ENCODE peak calls at places on chromosome 3, in ten cellular contexts. One of them, this sample, is unnamed.

GRCh38 chr3:39275963-39276593 is 3.8 kb downstream of the CX3CR1 start:
- DNase-seq in stimulated activated CD8-positive, alpha-beta memory T cell treated with anti-CD3 and anti-CD28 coated beads, Interleukin-4, amount 100 ng/mL, for 1 hour: no peak
- DNase-seq in nephron progenitor cell: no peak
- DNase-seq in amygdala: no peak
- DNase-seq in activated CD4-positive, alpha-beta T cell treated with anti-CD3 and anti-CD28 coated beads for 36 hours: no peak
- DNase-seq in amniotic stem cell: no peak
- DNase-seq in stimulated activated naive CD8-positive, alpha-beta T cell treated with anti-CD3 and anti-CD28 coated beads, Interleukin-15, Interleukin-2, amounts not matched to agents 100 U/mL and 50 U/mL, for 24 hours: no peak
- DNase-seq in activated naive CD8-positive, alpha-beta T cell treated with anti-CD3 and anti-CD28 coated beads, Interleukin-2, amount 50 U/mL, for 24 hours: no peak
- DNase-seq in NCI-H1092: no peak
- DNase-seq in AG08395: no peak
- DNase-seq in this sample: no peak

GRCh38 chr3:157914882-157915281 is 191.3 kb downstream of the SHOX2 start:
- DNase-seq in stimulated activated CD8-positive, alpha-beta memory T cell treated with anti-CD3 and anti-CD28 coated beads, Interleukin-4, amount 100 ng/mL, for 1 hour: no peak
- DNase-seq in nephron progenitor cell: no peak
- DNase-seq in amygdala: no peak
- DNase-seq in activated CD4-positive, alpha-beta T cell treated with anti-CD3 and anti-CD28 coated beads for 36 hours: no peak
- DNase-seq in amniotic stem cell: no peak
- DNase-seq in stimulated activated naive CD8-positive, alpha-beta T cell treated with anti-CD3 and anti-CD28 coated beads, Interleukin-15, Interleukin-2, amounts not matched to agents 100 U/mL and 50 U/mL, for 24 hours: no peak
- DNase-seq in activated naive CD8-positive, alpha-beta T cell treated with anti-CD3 and anti-CD28 coated beads, Interleukin-2, amount 50 U/mL, for 24 hours: no peak
- DNase-seq in NCI-H1092: no peak
- DNase-seq in AG08395: no peak
- DNase-seq in this sample: no peak

GRCh38 chr3:192727032-192727847 is at the start of gene FGF12:
- DNase-seq in stimulated activated CD8-positive, alpha-beta memory T cell treated with anti-CD3 and anti-CD28 coated beads, Interleukin-4, amount 100 ng/mL, for 1 hour: no peak
- DNase-seq in nephron progenitor cell: peak
- DNase-seq in amygdala: peak
- DNase-seq in activated CD4-positive, alpha-beta T cell treated with anti-CD3 and anti-CD28 coated beads for 36 hours: peak
- DNase-seq in amniotic stem cell: no peak
- DNase-seq in stimulated activated naive CD8-positive, alpha-beta T cell treated with anti-CD3 and anti-CD28 coated beads, Interleukin-15, Interleukin-2, amounts not matched to agents 100 U/mL and 50 U/mL, for 24 hours: peak
- DNase-seq in activated naive CD8-positive, alpha-beta T cell treated with anti-CD3 and anti-CD28 coated beads, Interleukin-2, amount 50 U/mL, for 24 hours: no peak
- DNase-seq in NCI-H1092: peak
- DNase-seq in AG08395: no peak
- DNase-seq in this sample: no peak

GRCh38 chr3:38458796-38459498 is 5.3 kb downstream of the ACVR2B start:
- DNase-seq in stimulated activated CD8-positive, alpha-beta memory T cell treated with anti-CD3 and anti-CD28 coated beads, Interleukin-4, amount 100 ng/mL, for 1 hour: no peak
- DNase-seq in nephron progenitor cell: no peak
- DNase-seq in amygdala: no peak
- DNase-seq in activated CD4-positive, alpha-beta T cell treated with anti-CD3 and anti-CD28 coated beads for 36 hours: no peak
- DNase-seq in amniotic stem cell: no peak
- DNase-seq in stimulated activated naive CD8-positive, alpha-beta T cell treated with anti-CD3 and anti-CD28 coated beads, Interleukin-15, Interleukin-2, amounts not matched to agents 100 U/mL and 50 U/mL, for 24 hours: no peak
- DNase-seq in activated naive CD8-positive, alpha-beta T cell treated with anti-CD3 and anti-CD28 coated beads, Interleukin-2, amount 50 U/mL, for 24 hours: no peak
- DNase-seq in NCI-H1092: no peak
- DNase-seq in AG08395: peak
- DNase-seq in this sample: no peak

GRCh38 chr3:135736740-135737139 is 228.8 kb upstream of the PPP2R3A start:
- DNase-seq in stimulated activated CD8-positive, alpha-beta memory T cell treated with anti-CD3 and anti-CD28 coated beads, Interleukin-4, amount 100 ng/mL, for 1 hour: no peak
- DNase-seq in nephron progenitor cell: no peak
- DNase-seq in amygdala: no peak
- DNase-seq in activated CD4-positive, alpha-beta T cell treated with anti-CD3 and anti-CD28 coated beads for 36 hours: peak
- DNase-seq in amniotic stem cell: no peak
- DNase-seq in stimulated activated naive CD8-positive, alpha-beta T cell treated with anti-CD3 and anti-CD28 coated beads, Interleukin-15, Interleukin-2, amounts not matched to agents 100 U/mL and 50 U/mL, for 24 hours: peak
- DNase-seq in activated naive CD8-positive, alpha-beta T cell treated with anti-CD3 and anti-CD28 coated beads, Interleukin-2, amount 50 U/mL, for 24 hours: peak
- DNase-seq in NCI-H1092: no peak
- DNase-seq in AG08395: no peak
- DNase-seq in this sample: no peak

GRCh38 chr3:143536817-143537535 is 311.3 kb downstream of the SLC9A9 start:
- DNase-seq in stimulated activated CD8-positive, alpha-beta memory T cell treated with anti-CD3 and anti-CD28 coated beads, Interleukin-4, amount 100 ng/mL, for 1 hour: no peak
- DNase-seq in nephron progenitor cell: no peak
- DNase-seq in amygdala: no peak
- DNase-seq in activated CD4-positive, alpha-beta T cell treated with anti-CD3 and anti-CD28 coated beads for 36 hours: no peak
- DNase-seq in amniotic stem cell: no peak
- DNase-seq in stimulated activated naive CD8-positive, alpha-beta T cell treated with anti-CD3 and anti-CD28 coated beads, Interleukin-15, Interleukin-2, amounts not matched to agents 100 U/mL and 50 U/mL, for 24 hours: no peak
- DNase-seq in activated naive CD8-positive, alpha-beta T cell treated with anti-CD3 and anti-CD28 coated beads, Interleukin-2, amount 50 U/mL, for 24 hours: no peak
- DNase-seq in NCI-H1092: no peak
- DNase-seq in AG08395: peak
- DNase-seq in this sample: no peak

GRCh38 chr3:4823986-4824947 is 155.0 kb upstream of the BHLHE40 start:
- DNase-seq in stimulated activated CD8-positive, alpha-beta memory T cell treated with anti-CD3 and anti-CD28 coated beads, Interleukin-4, amount 100 ng/mL, for 1 hour: no peak
- DNase-seq in nephron progenitor cell: peak
- DNase-seq in amygdala: no peak
- DNase-seq in activated CD4-positive, alpha-beta T cell treated with anti-CD3 and anti-CD28 coated beads for 36 hours: no peak
- DNase-seq in amniotic stem cell: no peak
- DNase-seq in stimulated activated naive CD8-positive, alpha-beta T cell treated with anti-CD3 and anti-CD28 coated beads, Interleukin-15, Interleukin-2, amounts not matched to agents 100 U/mL and 50 U/mL, for 24 hours: no peak
- DNase-seq in activated naive CD8-positive, alpha-beta T cell treated with anti-CD3 and anti-CD28 coated beads, Interleukin-2, amount 50 U/mL, for 24 hours: no peak
- DNase-seq in NCI-H1092: no peak
- DNase-seq in AG08395: no peak
- DNase-seq in this sample: no peak

GRCh38 chr3:30440147-30440604 is 166.2 kb upstream of the TGFBR2 start:
- DNase-seq in stimulated activated CD8-positive, alpha-beta memory T cell treated with anti-CD3 and anti-CD28 coated beads, Interleukin-4, amount 100 ng/mL, for 1 hour: no peak
- DNase-seq in nephron progenitor cell: no peak
- DNase-seq in amygdala: no peak
- DNase-seq in activated CD4-positive, alpha-beta T cell treated with anti-CD3 and anti-CD28 coated beads for 36 hours: no peak
- DNase-seq in amniotic stem cell: no peak
- DNase-seq in stimulated activated naive CD8-positive, alpha-beta T cell treated with anti-CD3 and anti-CD28 coated beads, Interleukin-15, Interleukin-2, amounts not matched to agents 100 U/mL and 50 U/mL, for 24 hours: no peak
- DNase-seq in activated naive CD8-positive, alpha-beta T cell treated with anti-CD3 and anti-CD28 coated beads, Interleukin-2, amount 50 U/mL, for 24 hours: no peak
- DNase-seq in NCI-H1092: no peak
- DNase-seq in AG08395: peak
- DNase-seq in this sample: no peak

GRCh38 chr3:124512881-124513609 is 217.2 kb upstream of the UMPS start:
- DNase-seq in stimulated activated CD8-positive, alpha-beta memory T cell treated with anti-CD3 and anti-CD28 coated beads, Interleukin-4, amount 100 ng/mL, for 1 hour: no peak
- DNase-seq in nephron progenitor cell: no peak
- DNase-seq in amygdala: no peak
- DNase-seq in activated CD4-positive, alpha-beta T cell treated with anti-CD3 and anti-CD28 coated beads for 36 hours: no peak
- DNase-seq in amniotic stem cell: no peak
- DNase-seq in stimulated activated naive CD8-positive, alpha-beta T cell treated with anti-CD3 and anti-CD28 coated beads, Interleukin-15, Interleukin-2, amounts not matched to agents 100 U/mL and 50 U/mL, for 24 hours: no peak
- DNase-seq in activated naive CD8-positive, alpha-beta T cell treated with anti-CD3 and anti-CD28 coated beads, Interleukin-2, amount 50 U/mL, for 24 hours: no peak
- DNase-seq in NCI-H1092: no peak
- DNase-seq in AG08395: no peak
- DNase-seq in this sample: no peak

GRCh38 chr3:189999718-190000117 is 121.0 kb downstream of the P3H2 start:
- DNase-seq in stimulated activated CD8-positive, alpha-beta memory T cell treated with anti-CD3 and anti-CD28 coated beads, Interleukin-4, amount 100 ng/mL, for 1 hour: no peak
- DNase-seq in nephron progenitor cell: no peak
- DNase-seq in amygdala: no peak
- DNase-seq in activated CD4-positive, alpha-beta T cell treated with anti-CD3 and anti-CD28 coated beads for 36 hours: no peak
- DNase-seq in amniotic stem cell: no peak
- DNase-seq in stimulated activated naive CD8-positive, alpha-beta T cell treated with anti-CD3 and anti-CD28 coated beads, Interleukin-15, Interleukin-2, amounts not matched to agents 100 U/mL and 50 U/mL, for 24 hours: no peak
- DNase-seq in activated naive CD8-positive, alpha-beta T cell treated with anti-CD3 and anti-CD28 coated beads, Interleukin-2, amount 50 U/mL, for 24 hours: no peak
- DNase-seq in NCI-H1092: no peak
- DNase-seq in AG08395: no peak
- DNase-seq in this sample: no peak

GRCh38 chr3:184748219-184749135 is 36.6 kb upstream of the MAGEF1 start:
- DNase-seq in stimulated activated CD8-positive, alpha-beta memory T cell treated with anti-CD3 and anti-CD28 coated beads, Interleukin-4, amount 100 ng/mL, for 1 hour: no peak
- DNase-seq in nephron progenitor cell: no peak
- DNase-seq in amygdala: no peak
- DNase-seq in activated CD4-positive, alpha-beta T cell treated with anti-CD3 and anti-CD28 coated beads for 36 hours: peak
- DNase-seq in amniotic stem cell: no peak
- DNase-seq in stimulated activated naive CD8-positive, alpha-beta T cell treated with anti-CD3 and anti-CD28 coated beads, Interleukin-15, Interleukin-2, amounts not matched to agents 100 U/mL and 50 U/mL, for 24 hours: peak
- DNase-seq in activated naive CD8-positive, alpha-beta T cell treated with anti-CD3 and anti-CD28 coated beads, Interleukin-2, amount 50 U/mL, for 24 hours: no peak
- DNase-seq in NCI-H1092: no peak
- DNase-seq in AG08395: peak
- DNase-seq in this sample: no peak

GRCh38 chr3:132354916-132355702 is 37.9 kb downstream of the ACP3 start:
- DNase-seq in stimulated activated CD8-positive, alpha-beta memory T cell treated with anti-CD3 and anti-CD28 coated beads, Interleukin-4, amount 100 ng/mL, for 1 hour: no peak
- DNase-seq in nephron progenitor cell: no peak
- DNase-seq in amygdala: no peak
- DNase-seq in activated CD4-positive, alpha-beta T cell treated with anti-CD3 and anti-CD28 coated beads for 36 hours: no peak
- DNase-seq in amniotic stem cell: no peak
- DNase-seq in stimulated activated naive CD8-positive, alpha-beta T cell treated with anti-CD3 and anti-CD28 coated beads, Interleukin-15, Interleukin-2, amounts not matched to agents 100 U/mL and 50 U/mL, for 24 hours: no peak
- DNase-seq in activated naive CD8-positive, alpha-beta T cell treated with anti-CD3 and anti-CD28 coated beads, Interleukin-2, amount 50 U/mL, for 24 hours: no peak
- DNase-seq in NCI-H1092: no peak
- DNase-seq in AG08395: no peak
- DNase-seq in this sample: no peak

GRCh38 chr3:159866201-159866746 is 122.4 kb upstream of the IL12A start:
- DNase-seq in stimulated activated CD8-positive, alpha-beta memory T cell treated with anti-CD3 and anti-CD28 coated beads, Interleukin-4, amount 100 ng/mL, for 1 hour: no peak
- DNase-seq in nephron progenitor cell: no peak
- DNase-seq in amygdala: no peak
- DNase-seq in activated CD4-positive, alpha-beta T cell treated with anti-CD3 and anti-CD28 coated beads for 36 hours: no peak
- DNase-seq in amniotic stem cell: no peak
- DNase-seq in stimulated activated naive CD8-positive, alpha-beta T cell treated with anti-CD3 and anti-CD28 coated beads, Interleukin-15, Interleukin-2, amounts not matched to agents 100 U/mL and 50 U/mL, for 24 hours: no peak
- DNase-seq in activated naive CD8-positive, alpha-beta T cell treated with anti-CD3 and anti-CD28 coated beads, Interleukin-2, amount 50 U/mL, for 24 hours: no peak
- DNase-seq in NCI-H1092: peak
- DNase-seq in AG08395: no peak
- DNase-seq in this sample: no peak

GRCh38 chr3:121619691-121620090 is 26.5 kb downstream of the FBXO40 start:
- DNase-seq in stimulated activated CD8-positive, alpha-beta memory T cell treated with anti-CD3 and anti-CD28 coated beads, Interleukin-4, amount 100 ng/mL, for 1 hour: no peak
- DNase-seq in nephron progenitor cell: no peak
- DNase-seq in amygdala: no peak
- DNase-seq in activated CD4-positive, alpha-beta T cell treated with anti-CD3 and anti-CD28 coated beads for 36 hours: no peak
- DNase-seq in amniotic stem cell: no peak
- DNase-seq in stimulated activated naive CD8-positive, alpha-beta T cell treated with anti-CD3 and anti-CD28 coated beads, Interleukin-15, Interleukin-2, amounts not matched to agents 100 U/mL and 50 U/mL, for 24 hours: no peak
- DNase-seq in activated naive CD8-positive, alpha-beta T cell treated with anti-CD3 and anti-CD28 coated beads, Interleukin-2, amount 50 U/mL, for 24 hours: no peak
- DNase-seq in NCI-H1092: no peak
- DNase-seq in AG08395: no peak
- DNase-seq in this sample: no peak

GRCh38 chr3:141170678-141171295 is 60.8 kb upstream of the PXYLP1 start:
- DNase-seq in stimulated activated CD8-positive, alpha-beta memory T cell treated with anti-CD3 and anti-CD28 coated beads, Interleukin-4, amount 100 ng/mL, for 1 hour: no peak
- DNase-seq in nephron progenitor cell: no peak
- DNase-seq in amygdala: no peak
- DNase-seq in activated CD4-positive, alpha-beta T cell treated with anti-CD3 and anti-CD28 coated beads for 36 hours: no peak
- DNase-seq in amniotic stem cell: no peak
- DNase-seq in stimulated activated naive CD8-positive, alpha-beta T cell treated with anti-CD3 and anti-CD28 coated beads, Interleukin-15, Interleukin-2, amounts not matched to agents 100 U/mL and 50 U/mL, for 24 hours: no peak
- DNase-seq in activated naive CD8-positive, alpha-beta T cell treated with anti-CD3 and anti-CD28 coated beads, Interleukin-2, amount 50 U/mL, for 24 hours: no peak
- DNase-seq in NCI-H1092: no peak
- DNase-seq in AG08395: no peak
- DNase-seq in this sample: no peak

GRCh38 chr3:105899528-105899927 is 30.7 kb upstream of the CBLB start:
- DNase-seq in stimulated activated CD8-positive, alpha-beta memory T cell treated with anti-CD3 and anti-CD28 coated beads, Interleukin-4, amount 100 ng/mL, for 1 hour: no peak
- DNase-seq in nephron progenitor cell: no peak
- DNase-seq in amygdala: no peak
- DNase-seq in activated CD4-positive, alpha-beta T cell treated with anti-CD3 and anti-CD28 coated beads for 36 hours: no peak
- DNase-seq in amniotic stem cell: no peak
- DNase-seq in stimulated activated naive CD8-positive, alpha-beta T cell treated with anti-CD3 and anti-CD28 coated beads, Interleukin-15, Interleukin-2, amounts not matched to agents 100 U/mL and 50 U/mL, for 24 hours: no peak
- DNase-seq in activated naive CD8-positive, alpha-beta T cell treated with anti-CD3 and anti-CD28 coated beads, Interleukin-2, amount 50 U/mL, for 24 hours: no peak
- DNase-seq in NCI-H1092: no peak
- DNase-seq in AG08395: peak
- DNase-seq in this sample: no peak

GRCh38 chr3:70728311-70728710 is 415.9 kb upstream of the MDFIC2 start:
- DNase-seq in stimulated activated CD8-positive, alpha-beta memory T cell treated with anti-CD3 and anti-CD28 coated beads, Interleukin-4, amount 100 ng/mL, for 1 hour: no peak
- DNase-seq in nephron progenitor cell: no peak
- DNase-seq in amygdala: no peak
- DNase-seq in activated CD4-positive, alpha-beta T cell treated with anti-CD3 and anti-CD28 coated beads for 36 hours: no peak
- DNase-seq in amniotic stem cell: no peak
- DNase-seq in stimulated activated naive CD8-positive, alpha-beta T cell treated with anti-CD3 and anti-CD28 coated beads, Interleukin-15, Interleukin-2, amounts not matched to agents 100 U/mL and 50 U/mL, for 24 hours: no peak
- DNase-seq in activated naive CD8-positive, alpha-beta T cell treated with anti-CD3 and anti-CD28 coated beads, Interleukin-2, amount 50 U/mL, for 24 hours: no peak
- DNase-seq in NCI-H1092: no peak
- DNase-seq in AG08395: no peak
- DNase-seq in this sample: no peak

GRCh38 chr3:194136519-194137313 is 768 bp downstream of the HES1 start:
- DNase-seq in stimulated activated CD8-positive, alpha-beta memory T cell treated with anti-CD3 and anti-CD28 coated beads, Interleukin-4, amount 100 ng/mL, for 1 hour: no peak
- DNase-seq in nephron progenitor cell: peak
- DNase-seq in amygdala: no peak
- DNase-seq in activated CD4-positive, alpha-beta T cell treated with anti-CD3 and anti-CD28 coated beads for 36 hours: peak
- DNase-seq in amniotic stem cell: no peak
- DNase-seq in stimulated activated naive CD8-positive, alpha-beta T cell treated with anti-CD3 and anti-CD28 coated beads, Interleukin-15, Interleukin-2, amounts not matched to agents 100 U/mL and 50 U/mL, for 24 hours: peak
- DNase-seq in activated naive CD8-positive, alpha-beta T cell treated with anti-CD3 and anti-CD28 coated beads, Interleukin-2, amount 50 U/mL, for 24 hours: peak
- DNase-seq in NCI-H1092: no peak
- DNase-seq in AG08395: peak
- DNase-seq in this sample: no peak

GRCh38 chr3:29763115-29763514 is 482.2 kb downstream of the RBMS3 start:
- DNase-seq in stimulated activated CD8-positive, alpha-beta memory T cell treated with anti-CD3 and anti-CD28 coated beads, Interleukin-4, amount 100 ng/mL, for 1 hour: no peak
- DNase-seq in nephron progenitor cell: no peak
- DNase-seq in amygdala: no peak
- DNase-seq in activated CD4-positive, alpha-beta T cell treated with anti-CD3 and anti-CD28 coated beads for 36 hours: no peak
- DNase-seq in amniotic stem cell: no peak
- DNase-seq in stimulated activated naive CD8-positive, alpha-beta T cell treated with anti-CD3 and anti-CD28 coated beads, Interleukin-15, Interleukin-2, amounts not matched to agents 100 U/mL and 50 U/mL, for 24 hours: no peak
- DNase-seq in activated naive CD8-positive, alpha-beta T cell treated with anti-CD3 and anti-CD28 coated beads, Interleukin-2, amount 50 U/mL, for 24 hours: no peak
- DNase-seq in NCI-H1092: no peak
- DNase-seq in AG08395: peak
- DNase-seq in this sample: no peak

GRCh38 chr3:143135150-143135549 is 15.6 kb downstream of the CHST2 start:
- DNase-seq in stimulated activated CD8-positive, alpha-beta memory T cell treated with anti-CD3 and anti-CD28 coated beads, Interleukin-4, amount 100 ng/mL, for 1 hour: no peak
- DNase-seq in nephron progenitor cell: no peak
- DNase-seq in amygdala: no peak
- DNase-seq in activated CD4-positive, alpha-beta T cell treated with anti-CD3 and anti-CD28 coated beads for 36 hours: no peak
- DNase-seq in amniotic stem cell: peak
- DNase-seq in stimulated activated naive CD8-positive, alpha-beta T cell treated with anti-CD3 and anti-CD28 coated beads, Interleukin-15, Interleukin-2, amounts not matched to agents 100 U/mL and 50 U/mL, for 24 hours: no peak
- DNase-seq in activated naive CD8-positive, alpha-beta T cell treated with anti-CD3 and anti-CD28 coated beads, Interleukin-2, amount 50 U/mL, for 24 hours: no peak
- DNase-seq in NCI-H1092: no peak
- DNase-seq in AG08395: peak
- DNase-seq in this sample: no peak

GRCh38 chr3:142861926-142862325 is 27.0 kb downstream of the PCOLCE2 start:
- DNase-seq in stimulated activated CD8-positive, alpha-beta memory T cell treated with anti-CD3 and anti-CD28 coated beads, Interleukin-4, amount 100 ng/mL, for 1 hour: no peak
- DNase-seq in nephron progenitor cell: no peak
- DNase-seq in amygdala: no peak
- DNase-seq in activated CD4-positive, alpha-beta T cell treated with anti-CD3 and anti-CD28 coated beads for 36 hours: no peak
- DNase-seq in amniotic stem cell: no peak
- DNase-seq in stimulated activated naive CD8-positive, alpha-beta T cell treated with anti-CD3 and anti-CD28 coated beads, Interleukin-15, Interleukin-2, amounts not matched to agents 100 U/mL and 50 U/mL, for 24 hours: no peak
- DNase-seq in activated naive CD8-positive, alpha-beta T cell treated with anti-CD3 and anti-CD28 coated beads, Interleukin-2, amount 50 U/mL, for 24 hours: no peak
- DNase-seq in NCI-H1092: no peak
- DNase-seq in AG08395: no peak
- DNase-seq in this sample: no peak

GRCh38 chr3:45670995-45671394 is 18.2 kb upstream of the SACM1L start:
- DNase-seq in stimulated activated CD8-positive, alpha-beta memory T cell treated with anti-CD3 and anti-CD28 coated beads, Interleukin-4, amount 100 ng/mL, for 1 hour: no peak
- DNase-seq in nephron progenitor cell: no peak
- DNase-seq in amygdala: no peak
- DNase-seq in activated CD4-positive, alpha-beta T cell treated with anti-CD3 and anti-CD28 coated beads for 36 hours: no peak
- DNase-seq in amniotic stem cell: no peak
- DNase-seq in stimulated activated naive CD8-positive, alpha-beta T cell treated with anti-CD3 and anti-CD28 coated beads, Interleukin-15, Interleukin-2, amounts not matched to agents 100 U/mL and 50 U/mL, for 24 hours: no peak
- DNase-seq in activated naive CD8-positive, alpha-beta T cell treated with anti-CD3 and anti-CD28 coated beads, Interleukin-2, amount 50 U/mL, for 24 hours: no peak
- DNase-seq in NCI-H1092: no peak
- DNase-seq in AG08395: peak
- DNase-seq in this sample: no peak

GRCh38 chr3:70829101-70829500 is 516.7 kb upstream of the MDFIC2 start:
- DNase-seq in stimulated activated CD8-positive, alpha-beta memory T cell treated with anti-CD3 and anti-CD28 coated beads, Interleukin-4, amount 100 ng/mL, for 1 hour: no peak
- DNase-seq in nephron progenitor cell: no peak
- DNase-seq in amygdala: no peak
- DNase-seq in activated CD4-positive, alpha-beta T cell treated with anti-CD3 and anti-CD28 coated beads for 36 hours: no peak
- DNase-seq in amniotic stem cell: no peak
- DNase-seq in stimulated activated naive CD8-positive, alpha-beta T cell treated with anti-CD3 and anti-CD28 coated beads, Interleukin-15, Interleukin-2, amounts not matched to agents 100 U/mL and 50 U/mL, for 24 hours: no peak
- DNase-seq in activated naive CD8-positive, alpha-beta T cell treated with anti-CD3 and anti-CD28 coated beads, Interleukin-2, amount 50 U/mL, for 24 hours: no peak
- DNase-seq in NCI-H1092: no peak
- DNase-seq in AG08395: peak
- DNase-seq in this sample: no peak

GRCh38 chr3:147200545-147200944 is 205.8 kb downstream of the ZIC4 start:
- DNase-seq in stimulated activated CD8-positive, alpha-beta memory T cell treated with anti-CD3 and anti-CD28 coated beads, Interleukin-4, amount 100 ng/mL, for 1 hour: no peak
- DNase-seq in nephron progenitor cell: no peak
- DNase-seq in amygdala: no peak
- DNase-seq in activated CD4-positive, alpha-beta T cell treated with anti-CD3 and anti-CD28 coated beads for 36 hours: no peak
- DNase-seq in amniotic stem cell: peak
- DNase-seq in stimulated activated naive CD8-positive, alpha-beta T cell treated with anti-CD3 and anti-CD28 coated beads, Interleukin-15, Interleukin-2, amounts not matched to agents 100 U/mL and 50 U/mL, for 24 hours: no peak
- DNase-seq in activated naive CD8-positive, alpha-beta T cell treated with anti-CD3 and anti-CD28 coated beads, Interleukin-2, amount 50 U/mL, for 24 hours: no peak
- DNase-seq in NCI-H1092: no peak
- DNase-seq in AG08395: no peak
- DNase-seq in this sample: no peak

GRCh38 chr3:151923901-151924300 is 50.5 kb downstream of the SUCNR1 start:
- DNase-seq in stimulated activated CD8-positive, alpha-beta memory T cell treated with anti-CD3 and anti-CD28 coated beads, Interleukin-4, amount 100 ng/mL, for 1 hour: no peak
- DNase-seq in nephron progenitor cell: no peak
- DNase-seq in amygdala: no peak
- DNase-seq in activated CD4-positive, alpha-beta T cell treated with anti-CD3 and anti-CD28 coated beads for 36 hours: no peak
- DNase-seq in amniotic stem cell: no peak
- DNase-seq in stimulated activated naive CD8-positive, alpha-beta T cell treated with anti-CD3 and anti-CD28 coated beads, Interleukin-15, Interleukin-2, amounts not matched to agents 100 U/mL and 50 U/mL, for 24 hours: no peak
- DNase-seq in activated naive CD8-positive, alpha-beta T cell treated with anti-CD3 and anti-CD28 coated beads, Interleukin-2, amount 50 U/mL, for 24 hours: no peak
- DNase-seq in NCI-H1092: no peak
- DNase-seq in AG08395: no peak
- DNase-seq in this sample: no peak

GRCh38 chr3:159627634-159628033 is 361.0 kb upstream of the IL12A start:
- DNase-seq in stimulated activated CD8-positive, alpha-beta memory T cell treated with anti-CD3 and anti-CD28 coated beads, Interleukin-4, amount 100 ng/mL, for 1 hour: no peak
- DNase-seq in nephron progenitor cell: no peak
- DNase-seq in amygdala: no peak
- DNase-seq in activated CD4-positive, alpha-beta T cell treated with anti-CD3 and anti-CD28 coated beads for 36 hours: no peak
- DNase-seq in amniotic stem cell: no peak
- DNase-seq in stimulated activated naive CD8-positive, alpha-beta T cell treated with anti-CD3 and anti-CD28 coated beads, Interleukin-15, Interleukin-2, amounts not matched to agents 100 U/mL and 50 U/mL, for 24 hours: no peak
- DNase-seq in activated naive CD8-positive, alpha-beta T cell treated with anti-CD3 and anti-CD28 coated beads, Interleukin-2, amount 50 U/mL, for 24 hours: no peak
- DNase-seq in NCI-H1092: no peak
- DNase-seq in AG08395: no peak
- DNase-seq in this sample: no peak

GRCh38 chr3:171908731-171909130 is 65.6 kb downstream of the TMEM212 start:
- DNase-seq in stimulated activated CD8-positive, alpha-beta memory T cell treated with anti-CD3 and anti-CD28 coated beads, Interleukin-4, amount 100 ng/mL, for 1 hour: no peak
- DNase-seq in nephron progenitor cell: no peak
- DNase-seq in amygdala: no peak
- DNase-seq in activated CD4-positive, alpha-beta T cell treated with anti-CD3 and anti-CD28 coated beads for 36 hours: no peak
- DNase-seq in amniotic stem cell: no peak
- DNase-seq in stimulated activated naive CD8-positive, alpha-beta T cell treated with anti-CD3 and anti-CD28 coated beads, Interleukin-15, Interleukin-2, amounts not matched to agents 100 U/mL and 50 U/mL, for 24 hours: no peak
- DNase-seq in activated naive CD8-positive, alpha-beta T cell treated with anti-CD3 and anti-CD28 coated beads, Interleukin-2, amount 50 U/mL, for 24 hours: no peak
- DNase-seq in NCI-H1092: no peak
- DNase-seq in AG08395: no peak
- DNase-seq in this sample: no peak

GRCh38 chr3:100001514-100002270 is 112.6 kb downstream of the FILIP1L start:
- DNase-seq in stimulated activated CD8-positive, alpha-beta memory T cell treated with anti-CD3 and anti-CD28 coated beads, Interleukin-4, amount 100 ng/mL, for 1 hour: no peak
- DNase-seq in nephron progenitor cell: no peak
- DNase-seq in amygdala: no peak
- DNase-seq in activated CD4-positive, alpha-beta T cell treated with anti-CD3 and anti-CD28 coated beads for 36 hours: no peak
- DNase-seq in amniotic stem cell: no peak
- DNase-seq in stimulated activated naive CD8-positive, alpha-beta T cell treated with anti-CD3 and anti-CD28 coated beads, Interleukin-15, Interleukin-2, amounts not matched to agents 100 U/mL and 50 U/mL, for 24 hours: no peak
- DNase-seq in activated naive CD8-positive, alpha-beta T cell treated with anti-CD3 and anti-CD28 coated beads, Interleukin-2, amount 50 U/mL, for 24 hours: no peak
- DNase-seq in NCI-H1092: no peak
- DNase-seq in AG08395: no peak
- DNase-seq in this sample: no peak